ENCODE peak calls at places on chromosomes 16 and 17, in seven cellular contexts. One of them, this sample, is unnamed.

GRCh38 chr17:56305017-56305416 is 151.7 kb downstream of the ANKFN1 start:
- DNase-seq in BJ: no peak
- DNase-seq in foreskin fibroblast: no peak
- DNase-seq in stomach: no peak
- DNase-seq in upper lobe of right lung: no peak
- DNase-seq in prostate gland: no peak
- DNase-seq in brain microvascular endothelial cell: no peak
- DNase-seq in this sample: no peak

GRCh38 chr17:78426293-78426879 is 47.9 kb downstream of the PGS1 start:
- DNase-seq in prostate gland: no peak
- DNase-seq in stomach: no peak
- DNase-seq in BJ: no peak
- DNase-seq in brain microvascular endothelial cell: no peak
- DNase-seq in foreskin fibroblast: no peak
- DNase-seq in upper lobe of right lung: no peak
- DNase-seq in this sample: no peak

GRCh38 chr16:50394215-50394802 is 25.5 kb upstream of the BRD7 start:
- DNase-seq in upper lobe of right lung: no peak
- DNase-seq in stomach: no peak
- DNase-seq in BJ: no peak
- DNase-seq in prostate gland: no peak
- DNase-seq in foreskin fibroblast: no peak
- DNase-seq in brain microvascular endothelial cell: no peak
- DNase-seq in this sample: no peak

GRCh38 chr16:67632415-67633172 is 12.3 kb upstream of the CARMIL2 start:
- DNase-seq in BJ: no peak
- DNase-seq in prostate gland: no peak
- DNase-seq in upper lobe of right lung: no peak
- DNase-seq in stomach: no peak
- DNase-seq in brain microvascular endothelial cell: no peak
- DNase-seq in foreskin fibroblast: peak; percentile 62
- DNase-seq in this sample: no peak

GRCh38 chr17:8408371-8408770 is 10.7 kb upstream of the RNF222 start:
- DNase-seq in BJ: no peak
- DNase-seq in prostate gland: no peak
- DNase-seq in foreskin fibroblast: no peak
- DNase-seq in stomach: peak; percentile 49
- DNase-seq in upper lobe of right lung: no peak
- DNase-seq in brain microvascular endothelial cell: no peak
- DNase-seq in this sample: no peak

GRCh38 chr17:44119062-44119461 is 4.4 kb downstream of the HDAC5 start:
- DNase-seq in stomach: no peak
- DNase-seq in foreskin fibroblast: no peak
- DNase-seq in brain microvascular endothelial cell: no peak
- DNase-seq in prostate gland: no peak
- DNase-seq in upper lobe of right lung: no peak
- DNase-seq in BJ: no peak
- DNase-seq in this sample: no peak

GRCh38 chr17:81252336-81253329 is 13.5 kb downstream of the NDUFAF8 start:
- DNase-seq in upper lobe of right lung: no peak
- DNase-seq in stomach: no peak
- DNase-seq in prostate gland: no peak
- DNase-seq in brain microvascular endothelial cell: no peak
- DNase-seq in foreskin fibroblast: no peak
- DNase-seq in BJ: no peak
- DNase-seq in this sample: no peak

GRCh38 chr16:81707411-81708321 is 71.4 kb upstream of the PLCG2 start:
- DNase-seq in prostate gland: no peak
- DNase-seq in BJ: no peak
- DNase-seq in stomach: peak; percentile 70
- DNase-seq in brain microvascular endothelial cell: peak; percentile 13
- DNase-seq in upper lobe of right lung: peak; percentile 67
- DNase-seq in foreskin fibroblast: peak; percentile 85
- DNase-seq in this sample: no peak

DNA sequence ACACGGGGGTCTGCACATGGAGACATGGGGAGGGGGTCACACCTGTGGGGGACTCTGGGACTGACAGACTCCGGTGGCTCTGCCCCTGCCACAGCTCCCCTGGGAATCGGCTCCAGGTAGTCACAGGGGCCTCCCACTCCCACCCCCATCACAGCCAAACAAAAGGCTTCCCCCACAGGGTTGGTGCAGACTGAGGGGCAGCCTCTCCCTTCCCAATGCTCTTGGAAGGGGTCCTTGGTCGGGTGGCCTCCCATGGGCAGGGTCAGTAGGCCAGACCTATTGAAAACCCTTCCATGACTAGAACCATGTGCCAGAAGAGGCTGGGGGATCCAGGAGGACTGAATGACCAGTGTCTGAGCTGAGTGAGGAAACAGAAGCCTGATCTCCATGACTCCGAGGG is 28.7 kb downstream of the TK2 start:
- DNase-seq in BJ: no peak
- DNase-seq in foreskin fibroblast: no peak
- DNase-seq in prostate gland: no peak
- DNase-seq in brain microvascular endothelial cell: no peak
- DNase-seq in stomach: no peak
- DNase-seq in upper lobe of right lung: no peak
- DNase-seq in this sample: no peak
- H3K4me3 ChIP-seq in BJ: no peak overlapping the region
- H3K4me3 ChIP-seq in foreskin fibroblast: no peak overlapping the region
- H3K4me3 ChIP-seq in prostate gland: no peak overlapping the region
- H3K4me3 ChIP-seq in brain microvascular endothelial cell: no peak overlapping the region
- H3K4me3 ChIP-seq in stomach: no peak overlapping the region
- H3K4me3 ChIP-seq in upper lobe of right lung: no peak overlapping the region
- H3K4me3 ChIP-seq in this sample: no peak overlapping the region

DNA sequence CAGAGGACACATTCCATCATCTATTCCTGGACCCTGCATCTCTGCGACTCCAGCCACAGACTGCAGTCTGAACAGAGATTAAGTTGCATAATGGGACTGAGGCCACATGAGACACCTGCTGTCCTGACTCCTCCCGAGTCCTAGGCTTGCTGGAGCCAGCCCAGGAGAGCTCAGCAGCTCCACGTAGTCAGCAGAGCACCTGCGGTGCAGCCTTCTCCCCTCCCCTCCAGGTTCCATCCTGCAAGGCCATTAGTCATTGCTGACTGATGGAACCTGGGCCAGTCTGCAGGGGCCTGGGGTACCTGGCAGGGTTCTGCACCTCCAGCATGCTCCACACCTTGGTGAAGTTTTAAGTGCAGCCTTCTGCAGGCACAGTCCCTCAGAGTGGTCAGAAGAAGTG is 76.7 kb downstream of the PLD6 start:
- DNase-seq in brain microvascular endothelial cell: no peak
- DNase-seq in prostate gland: no peak
- DNase-seq in BJ: no peak
- DNase-seq in stomach: no peak
- DNase-seq in foreskin fibroblast: no peak
- DNase-seq in upper lobe of right lung: no peak
- DNase-seq in this sample: no peak
- TF ChIP-seq CTCF in brain microvascular endothelial cell: no peak
- TF ChIP-seq CTCF in prostate gland: no peak
- TF ChIP-seq CTCF in BJ: no peak
- TF ChIP-seq CTCF in stomach: no peak
- TF ChIP-seq CTCF in foreskin fibroblast: no peak
- TF ChIP-seq CTCF in upper lobe of right lung: no peak
- TF ChIP-seq CTCF in this sample: no peak

GRCh38 chr17:35655303-35655702 is 68.2 kb downstream of the AP2B1 start:
- DNase-seq in BJ: no peak
- DNase-seq in upper lobe of right lung: no peak
- DNase-seq in foreskin fibroblast: no peak
- DNase-seq in stomach: no peak
- DNase-seq in prostate gland: no peak
- DNase-seq in brain microvascular endothelial cell: no peak
- DNase-seq in this sample: no peak

GRCh38 chr17:35645923-35646322 is 58.8 kb downstream of the AP2B1 start:
- DNase-seq in upper lobe of right lung: no peak
- DNase-seq in foreskin fibroblast: no peak
- DNase-seq in stomach: no peak
- DNase-seq in brain microvascular endothelial cell: no peak
- DNase-seq in BJ: no peak
- DNase-seq in prostate gland: no peak
- DNase-seq in this sample: no peak

GRCh38 chr17:35653619-35654361 is 66.7 kb downstream of the AP2B1 start:
- DNase-seq in BJ: no peak
- DNase-seq in brain microvascular endothelial cell: no peak
- DNase-seq in foreskin fibroblast: no peak
- DNase-seq in stomach: no peak
- DNase-seq in prostate gland: no peak
- DNase-seq in upper lobe of right lung: no peak
- DNase-seq in this sample: no peak

DNA sequence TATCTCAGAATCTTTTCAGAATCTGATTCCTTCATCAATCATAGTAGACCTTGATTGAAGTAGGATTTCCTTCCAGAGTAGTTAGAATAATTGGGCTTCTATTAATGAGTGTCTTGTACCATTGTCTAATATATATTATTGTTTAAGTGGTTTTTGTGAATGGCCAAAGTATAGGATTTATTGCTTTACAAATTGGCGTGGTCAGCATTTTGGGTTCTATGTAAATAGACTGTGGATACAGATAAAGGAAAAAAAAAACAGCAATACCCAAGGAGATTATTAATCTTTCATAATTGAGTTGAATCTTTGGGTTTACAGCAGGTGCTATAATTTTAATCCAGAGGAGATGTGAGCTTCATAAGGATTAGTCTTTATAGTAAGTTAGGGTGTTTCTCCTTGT is 64.3 kb downstream of the AP2B1 start:
- DNase-seq in prostate gland: no peak
- DNase-seq in stomach: no peak
- DNase-seq in BJ: no peak
- DNase-seq in upper lobe of right lung: no peak
- DNase-seq in brain microvascular endothelial cell: no peak
- DNase-seq in foreskin fibroblast: no peak
- DNase-seq in this sample: no peak
- H3K4me3 ChIP-seq in prostate gland: no peak overlapping the region
- H3K4me3 ChIP-seq in stomach: no peak overlapping the region
- H3K4me3 ChIP-seq in BJ: no peak overlapping the region
- H3K4me3 ChIP-seq in upper lobe of right lung: no peak overlapping the region
- H3K4me3 ChIP-seq in brain microvascular endothelial cell: no peak overlapping the region
- H3K4me3 ChIP-seq in foreskin fibroblast: no peak overlapping the region
- H3K4me3 ChIP-seq in this sample: no peak overlapping the region

GRCh38 chr17:73879987-73880386 is 235.7 kb upstream of the SDK2 start:
- DNase-seq in prostate gland: no peak
- DNase-seq in BJ: no peak
- DNase-seq in foreskin fibroblast: no peak
- DNase-seq in stomach: no peak
- DNase-seq in brain microvascular endothelial cell: no peak
- DNase-seq in upper lobe of right lung: no peak
- DNase-seq in this sample: no peak

GRCh38 chr17:73882590-73882989 is 238.3 kb upstream of the SDK2 start:
- DNase-seq in upper lobe of right lung: no peak
- DNase-seq in brain microvascular endothelial cell: no peak
- DNase-seq in stomach: no peak
- DNase-seq in BJ: no peak
- DNase-seq in foreskin fibroblast: no peak
- DNase-seq in prostate gland: no peak
- DNase-seq in this sample: no peak

GRCh38 chr17:73887739-73888138 is 243.5 kb upstream of the SDK2 start:
- DNase-seq in prostate gland: no peak
- DNase-seq in brain microvascular endothelial cell: no peak
- DNase-seq in stomach: no peak
- DNase-seq in upper lobe of right lung: no peak
- DNase-seq in foreskin fibroblast: no peak
- DNase-seq in BJ: no peak
- DNase-seq in this sample: no peak

GRCh38 chr17:73878923-73879322 is 234.7 kb upstream of the SDK2 start:
- DNase-seq in prostate gland: no peak
- DNase-seq in stomach: no peak
- DNase-seq in BJ: no peak
- DNase-seq in foreskin fibroblast: no peak
- DNase-seq in upper lobe of right lung: no peak
- DNase-seq in brain microvascular endothelial cell: no peak
- DNase-seq in this sample: no peak

DNA sequence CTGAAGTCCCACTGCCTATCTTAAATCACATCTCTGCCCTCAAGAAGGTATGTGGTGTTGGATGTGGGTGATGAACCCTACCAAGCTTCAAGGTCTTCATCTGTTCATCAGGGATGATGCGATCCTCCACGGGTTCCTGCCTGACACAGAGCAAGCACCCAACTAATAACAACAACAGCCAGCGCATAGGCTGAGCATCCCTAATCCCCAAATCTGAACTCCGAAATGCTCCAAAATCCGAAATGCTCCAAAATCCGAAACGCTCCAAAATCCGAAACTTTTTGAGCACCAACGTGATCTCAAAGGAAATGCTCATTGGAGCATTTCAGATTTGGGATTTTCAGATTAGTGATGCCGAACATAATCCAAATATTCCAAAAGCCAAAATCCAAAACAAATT is 238.9 kb upstream of the SDK2 start:
- DNase-seq in brain microvascular endothelial cell: no peak
- DNase-seq in stomach: no peak
- DNase-seq in upper lobe of right lung: no peak
- DNase-seq in prostate gland: no peak
- DNase-seq in BJ: no peak
- DNase-seq in foreskin fibroblast: no peak
- DNase-seq in this sample: no peak
- TF ChIP-seq CTCF in brain microvascular endothelial cell: no peak
- TF ChIP-seq CTCF in stomach: no peak
- TF ChIP-seq CTCF in upper lobe of right lung: no peak
- TF ChIP-seq CTCF in prostate gland: no peak
- TF ChIP-seq CTCF in BJ: no peak
- TF ChIP-seq CTCF in foreskin fibroblast: no peak
- TF ChIP-seq CTCF in this sample: no peak

This sample was measured in retinal pigment epithelial cell.